ENCODE peak calls at places on chromosome 4, in seven cellular contexts. E is posterior cingulate gyrus; G is stimulated activated CD4-positive, alpha-beta T cell treated with anti-CD3 and anti-CD28 coated beads, Interleukin-15, amount 100 ng/mL, for 1 hour; V is Peyer's patch; S is epithelial cell of esophagus; C is smooth muscle cell of the brain vasculature; W is GM13977. H is an unnamed sample.

GRCh38 chr4:24915121-24915922 is 2.5 kb upstream of the CCDC149 start:
- DNase-seq in V (no peak), G (no peak), C (no peak), E (no peak), S (peak; percentile 27), W (peak; percentile 7), H (no peak)

GRCh38 chr4:53273726-53274125 is 92.1 kb downstream of the SCFD2 start:
- DNase-seq in S (peak; percentile 7), C (no peak), E (no peak), G (no peak), V (no peak), W (no peak), H (no peak)

GRCh38 chr4:158255727-158256324 is 45.5 kb downstream of the TMEM144 start:
- DNase-seq in W (peak; percentile 9), E (no peak), G (no peak), V (no peak), S (peak; percentile 60), C (peak; percentile 26), H (peak; percentile 13)

GRCh38 chr4:165563851-165564250 is 185.0 kb downstream of the CPE start:
- DNase-seq in W (no peak), E (no peak), S (peak; percentile 58), G (no peak), V (no peak), C (no peak), H (no peak)

GRCh38 chr4:180870623-180871022 is 1372.6 kb upstream of the TENM3 start:
- DNase-seq in S (no peak), G (no peak), W (no peak), C (no peak), E (no peak), V (no peak), H (no peak)

GRCh38 chr4:76723916-76724315 is 174.0 kb downstream of the SOWAHB start:
- DNase-seq in C (no peak), G (no peak), E (no peak), W (no peak), S (peak; percentile 76), V (no peak), H (no peak)

GRCh38 chr4:48781968-48782367 is 1.9 kb upstream of the FRYL start:
- DNase-seq in V (no peak), E (no peak), W (no peak), G (no peak), C (no peak), S (no peak), H (no peak)

GRCh38 chr4:112173593-112174559 is 28.6 kb downstream of the FAM241A start:
- DNase-seq in W (no peak), G (no peak), S (peak; percentile 84), V (no peak), C (no peak), E (no peak), H (no peak)

GRCh38 chr4:187060551-187060950 is 336.9 kb upstream of the FAT1 start:
- DNase-seq in S (no peak), W (no peak), C (no peak), V (no peak), E (no peak), G (no peak), H (no peak)

GRCh38 chr4:57044279-57044678 is 65.6 kb downstream of the POLR2B start:
- DNase-seq in S (no peak), G (no peak), V (no peak), E (no peak), C (no peak), W (no peak), H (no peak)

GRCh38 chr4:13548059-13548983 is 4.0 kb upstream of the NKX3-2 start:
- DNase-seq in G (no peak), V (no peak), E (no peak), C (no peak), S (peak; percentile 40), W (peak; percentile 31), H (no peak)